ENCODE peak calls at places on chromosomes 2 and 18, in five cellular contexts. H is PC-3, N is endodermal cell, S is vagina, O is AG04450. I is an unnamed sample.

GRCh38 chr18:44181951-44182350 is 498.7 kb upstream of the SETBP1 start:
- DNase-seq in S (no peak), H (no peak), O (no peak), N (no peak), I (no peak)

GRCh38 chr2:28452534-28453081 is 43.3 kb upstream of the PLB1 start:
- DNase-seq in S (no peak), H (peak), N (peak), O (no peak), I (peak)

GRCh38 chr2:160358051-160358450 is 135.6 kb downstream of the RBMS1 start:
- DNase-seq in S (no peak), H (peak), O (no peak), N (no peak), I (no peak)

GRCh38 chr18:61713502-61713901 is 179.3 kb downstream of the RNF152 start:
- DNase-seq in O (no peak), S (no peak), H (no peak), N (no peak), I (no peak)

GRCh38 chr2:69164379-69164778 is 151.4 kb downstream of the ANTXR1 start:
- DNase-seq in O (peak), N (no peak), S (no peak), H (no peak), I (no peak)

GRCh38 chr2:240215676-240216051 is 75.2 kb upstream of the OTOS start:
- DNase-seq in O (no peak), N (no peak), H (no peak), S (no peak), I (no peak)

GRCh38 chr2:100865819-100866462 is 46.0 kb downstream of the NPAS2 start:
- DNase-seq in H (peak), N (peak), S (no peak), O (no peak), I (no peak)

GRCh38 chr2:224369028-224369632 is 32.8 kb downstream of the FAM124B start:
- DNase-seq in H (peak), O (no peak), S (no peak), N (peak), I (no peak)

GRCh38 chr18:48590678-48591077 is 51.8 kb downstream of the CTIF start:
- DNase-seq in O (peak), H (peak), N (no peak), S (no peak), I (no peak)

GRCh38 chr2:229083606-229084349 is 187.3 kb downstream of the PID1 start:
- DNase-seq in H (no peak), N (no peak), S (no peak), O (no peak), I (no peak)

GRCh38 chr18:41071826-41072225 is 883.2 kb upstream of the PIK3C3 start:
- DNase-seq in H (no peak), N (no peak), S (no peak), O (no peak), I (no peak)

GRCh38 chr2:175941699-175942098 is 60.4 kb downstream of the LNPK start:
- DNase-seq in S (no peak), N (no peak), O (no peak), H (no peak), I (no peak)

GRCh38 chr2:223896751-223897320 is 48.3 kb downstream of the WDFY1 start:
- DNase-seq in N (no peak), S (no peak), O (no peak), H (no peak), I (no peak)

GRCh38 chr2:173831312-173832229 is 133.6 kb downstream of the SP3 start:
- DNase-seq in N (no peak), O (no peak), S (no peak), H (no peak), I (no peak)

GRCh38 chr2:154709215-154709614 is 10.7 kb downstream of the KCNJ3 start:
- DNase-seq in H (no peak), N (no peak), O (no peak), S (no peak), I (no peak)

GRCh38 chr2:44537264-44537663 is 175.5 kb downstream of the CAMKMT start:
- DNase-seq in O (no peak), S (no peak), N (no peak), H (no peak), I (no peak)

GRCh38 chr2:68925298-68925885 is 27.3 kb downstream of the GKN2 start:
- DNase-seq in H (peak), S (no peak), N (peak), O (no peak), I (no peak)

GRCh38 chr2:172977330-172978052 is 98.2 kb upstream of the MAP3K20 start:
- DNase-seq in H (no peak), N (peak), O (no peak), S (no peak), I (no peak)

GRCh38 chr2:28776471-28776870 is 24.8 kb downstream of the PPP1CB start:
- DNase-seq in S (no peak), N (no peak), H (no peak), O (no peak), I (no peak)

GRCh38 chr18:59464521-59464920 is 105.5 kb upstream of the LMAN1 start:
- DNase-seq in S (no peak), N (no peak), H (no peak), O (no peak), I (no peak)

GRCh38 chr18:34929336-34929780 is 111.9 kb upstream of the MAPRE2 start:
- DNase-seq in H (peak), S (no peak), N (no peak), O (peak), I (no peak)

GRCh38 chr2:189492451-189492850 is 51.2 kb downstream of the WDR75 start:
- DNase-seq in O (no peak), S (no peak), H (peak), N (no peak), I (no peak)

GRCh38 chr2:21042958-21043743 is 722 bp downstream of the APOB start:
- DNase-seq in S (no peak), O (peak), H (peak), N (peak), I (peak)

GRCh38 chr2:14423145-14423906 is 209.2 kb upstream of the LRATD1 start:
- DNase-seq in N (no peak), S (no peak), H (peak), O (no peak), I (no peak)

GRCh38 chr2:230908094-230908594 is 16.9 kb downstream of the GPR55 start:
- DNase-seq in O (no peak), N (peak), S (no peak), H (no peak), I (no peak)

GRCh38 chr2:74010087-74010541 is 25.4 kb downstream of the TET3 start:
- DNase-seq in S (no peak), N (no peak), H (peak), O (no peak), I (no peak)

GRCh38 chr2:10635430-10635829 is 54.3 kb downstream of the NOL10 start:
- DNase-seq in O (no peak), N (no peak), S (no peak), H (no peak), I (no peak)

GRCh38 chr2:45119038-45119437 is 109.8 kb upstream of the SIX2 start:
- DNase-seq in S (no peak), N (no peak), H (peak), O (peak), I (no peak)

GRCh38 chr2:22879009-22879863 is 505.7 kb upstream of the KLHL29 start:
- DNase-seq in N (no peak), S (no peak), O (no peak), H (peak), I (no peak)

GRCh38 chr2:64404002-64404731 is 49.8 kb upstream of the LGALSL start:
- DNase-seq in S (no peak), O (no peak), N (peak), H (peak), I (peak)

GRCh38 chr18:9842446-9842845 is 43.3 kb upstream of the TXNDC2 start:
- DNase-seq in N (no peak), H (no peak), O (no peak), S (no peak), I (no peak)

GRCh38 chr2:44130441-44130840 is 38.2 kb upstream of the PPM1B start:
- DNase-seq in H (no peak), S (no peak), O (peak), N (no peak), I (no peak)

DNA sequence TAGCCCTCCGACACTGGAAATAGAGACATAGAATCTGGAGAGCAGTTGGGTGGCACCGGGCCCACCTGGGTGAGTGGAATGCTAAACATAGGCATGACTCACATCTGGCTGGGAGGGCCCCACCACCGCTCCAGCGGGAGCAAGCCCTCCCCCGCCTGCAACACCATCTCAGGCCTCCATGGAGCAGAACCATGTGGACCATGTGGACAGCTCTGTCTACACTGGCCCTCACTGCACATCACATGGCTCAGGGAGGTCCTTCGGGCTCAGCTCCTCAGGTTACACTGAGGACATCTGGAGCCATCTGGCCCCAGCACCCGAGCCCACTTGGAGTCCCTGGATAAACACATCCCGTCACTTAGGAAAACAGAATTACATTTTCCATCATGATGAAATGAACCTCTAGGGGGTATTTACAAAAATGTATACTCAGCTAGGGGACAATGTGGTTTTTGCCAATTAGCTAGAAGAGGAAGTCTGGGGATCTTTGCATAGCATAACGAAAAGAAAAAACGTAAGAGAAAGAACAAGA is 30.8 kb upstream of the MLPH start:
- DNase-seq in N (no peak), H (peak), O (peak), S (no peak), I (no peak)
- TF ChIP-seq CTCF in N (no peak), H (no peak), O (peak), S (no peak), I (no peak)

DNA sequence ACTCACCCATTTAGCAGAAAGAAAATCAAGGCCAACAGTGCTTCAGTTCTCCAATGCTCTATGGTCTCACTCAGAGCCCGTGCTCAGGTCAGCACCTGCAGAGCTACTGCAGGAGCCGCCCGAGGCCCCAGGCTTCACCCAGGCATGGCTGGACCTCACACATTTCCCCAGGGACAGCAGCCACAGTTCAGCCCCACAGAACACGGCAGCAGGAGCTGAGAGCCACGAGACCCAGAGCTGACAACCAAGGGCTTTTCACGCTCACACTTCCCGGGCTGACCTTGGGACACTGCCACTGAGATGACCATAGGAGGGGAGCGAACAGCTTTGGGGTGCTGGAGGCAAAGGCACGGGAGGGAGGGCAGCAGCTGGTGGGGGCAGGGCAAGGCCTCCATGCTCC is 4.2 kb downstream of the TMEM18 start:
- DNase-seq in N (peak), H (no peak), O (no peak), S (no peak), I (no peak)
- H3K4me3 ChIP-seq in N (no peak), H (no peak), O (no peak), S (no peak), I (no peak)

GRCh38 chr2:117987121-117987520 is 26.7 kb downstream of the CCDC93 start:
- DNase-seq in S (no peak), O (no peak), N (no peak), H (no peak), I (no peak)

GRCh38 chr2:117982376-117983033 is 31.4 kb downstream of the CCDC93 start:
- DNase-seq in H (no peak), N (no peak), S (no peak), O (no peak), I (no peak)

GRCh38 chr2:117984208-117984607 is 29.7 kb downstream of the CCDC93 start:
- DNase-seq in O (no peak), N (no peak), H (no peak), S (no peak), I (no peak)

GRCh38 chr2:117983040-117983439 is 30.8 kb downstream of the CCDC93 start:
- DNase-seq in H (peak), O (no peak), N (no peak), S (no peak), I (no peak)

DNA sequence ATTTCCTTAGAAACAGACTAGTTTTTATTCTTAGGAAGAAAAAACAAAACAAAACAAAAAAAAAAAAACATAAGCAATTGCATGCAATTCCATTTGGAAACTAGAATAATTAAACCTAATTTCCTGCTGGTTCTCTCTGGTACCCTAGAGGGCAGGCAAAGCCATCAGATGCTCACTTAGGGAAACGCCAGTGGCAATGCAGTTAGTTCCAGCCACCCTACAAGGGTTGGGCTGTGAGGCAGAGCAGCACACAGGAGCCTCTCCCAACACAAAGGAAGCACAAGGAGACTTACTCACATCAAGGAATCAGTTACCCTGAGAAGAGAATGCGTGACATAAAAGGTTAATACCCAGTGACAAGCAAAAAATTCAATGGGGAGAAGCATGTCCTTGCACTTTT is 28.8 kb downstream of the CCDC93 start:
- DNase-seq in N (peak), S (no peak), O (no peak), H (no peak), I (no peak)
- TF ChIP-seq CTCF in N (peak), S (no peak), O (no peak), H (peak), I (no peak)

GRCh38 chr2:24888177-24888576 is 31.9 kb downstream of the ADCY3 start:
- DNase-seq in S (peak), H (no peak), O (no peak), N (no peak), I (no peak)

GRCh38 chr2:24886114-24886501 is 33.9 kb downstream of the ADCY3 start:
- DNase-seq in S (peak), H (no peak), O (no peak), N (no peak), I (no peak)

GRCh38 chr2:24885221-24886113 is 34.6 kb downstream of the ADCY3 start:
- DNase-seq in S (peak), H (no peak), O (no peak), N (peak), I (no peak)

GRCh38 chr2:24887325-24887874 is 32.6 kb downstream of the ADCY3 start:
- DNase-seq in O (no peak), H (no peak), N (no peak), S (peak), I (no peak)

GRCh38 chr2:24886640-24887324 is 33.3 kb downstream of the ADCY3 start:
- DNase-seq in S (peak), N (no peak), O (no peak), H (no peak), I (no peak)
- H3K4me3 ChIP-seq in S (no peak), N (no peak), O (no peak), H (no peak), I (peak)

GRCh38 chr2:17835511-17835910 is 19.3 kb downstream of the MSGN1 start:
- DNase-seq in H (no peak), O (no peak), S (no peak), N (no peak), I (no peak)
- TF ChIP-seq CTCF in H (no peak), O (no peak), S (no peak), N (peak), I (no peak)

GRCh38 chr18:51162617-51163016 is 34.9 kb downstream of the MEX3C start:
- DNase-seq in H (no peak), O (no peak), S (no peak), N (no peak), I (no peak)

GRCh38 chr18:51165296-51165695 is 32.2 kb downstream of the MEX3C start:
- DNase-seq in N (no peak), H (no peak), O (no peak), S (no peak), I (no peak)

GRCh38 chr18:51160646-51161045 is 36.8 kb downstream of the MEX3C start:
- DNase-seq in S (no peak), O (no peak), H (no peak), N (no peak), I (no peak)

GRCh38 chr18:51164327-51165290 is 32.9 kb downstream of the MEX3C start:
- DNase-seq in N (peak), H (no peak), S (no peak), O (no peak), I (no peak)

GRCh38 chr18:51163543-51163942 is 33.9 kb downstream of the MEX3C start:
- DNase-seq in O (no peak), H (no peak), N (no peak), S (no peak), I (no peak)
- H3K4me3 ChIP-seq in O (no peak), H (no peak), N (no peak), S (no peak), I (no peak)

GRCh38 chr2:179355881-179356280 is 91.2 kb upstream of the SESTD1 start:
- DNase-seq in H (no peak), N (no peak), O (no peak), S (no peak), I (no peak)

GRCh38 chr2:179349670-179350303 is 85.2 kb upstream of the SESTD1 start:
- DNase-seq in H (no peak), S (no peak), N (no peak), O (no peak), I (no peak)

GRCh38 chr2:179352181-179352580 is 87.5 kb upstream of the SESTD1 start:
- DNase-seq in N (no peak), O (no peak), H (no peak), S (no peak), I (no peak)

GRCh38 chr2:179354296-179354695 is 89.7 kb upstream of the SESTD1 start:
- DNase-seq in H (no peak), N (no peak), O (no peak), S (no peak), I (no peak)

GRCh38 chr2:179354739-179355537 is 90.3 kb upstream of the SESTD1 start:
- DNase-seq in H (peak), O (no peak), S (no peak), N (no peak), I (no peak)
- TF ChIP-seq CTCF in H (peak), O (peak), S (no peak), N (peak), I (peak)